ENCODE peak calls at places on chromosomes 16 and 17, in five cellular contexts. L is adrenal gland, W is heart left ventricle, C is sigmoid colon, Z is K562. J is an unnamed sample.

GRCh38 chr17:63534078-63534570 is 11.0 kb downstream of the KCNH6 start:
- DNase-seq in L (no peak), W (no peak), C (no peak), Z (no peak), J (no peak)

GRCh38 chr17:42112552-42113176 is at the start of gene DHX58:
- DNase-seq in L (peak; percentile 89), W (peak; percentile 71), C (peak; percentile 91), Z (peak; percentile 71), J (peak; percentile 95)

GRCh38 chr17:75601057-75601987 is 13.7 kb downstream of the MYO15B start:
- DNase-seq in L (peak; percentile 77), W (no peak), C (peak; percentile 64), Z (peak; percentile 85), J (peak; percentile 88)

GRCh38 chr16:1976951-1977874 is 4.1 kb downstream of the NOXO1 start:
- DNase-seq in L (no peak), W (no peak), C (no peak), Z (no peak), J (no peak)

GRCh38 chr17:56812971-56813388 is 20.7 kb downstream of the C17orf67 start:
- DNase-seq in L (no peak), W (no peak), C (no peak), Z (no peak), J (no peak)

GRCh38 chr16:84582958-84583516 is 34.8 kb downstream of the COTL1 start:
- DNase-seq in L (peak; percentile 35), W (peak; percentile 21), C (no peak), Z (no peak), J (peak; percentile 67)

GRCh38 chr16:58732545-58733247 is 1.4 kb downstream of the GOT2 start:
- DNase-seq in L (no peak), W (no peak), C (no peak), Z (no peak), J (peak; percentile 34)

GRCh38 chr16:47920709-47921108 is 235.1 kb downstream of the ABCC12 start:
- DNase-seq in L (no peak), W (no peak), C (no peak), Z (no peak), J (no peak)

GRCh38 chr16:21037736-21038135 is 112.9 kb downstream of the DNAH3 start:
- DNase-seq in L (no peak), W (no peak), C (no peak), Z (no peak), J (no peak)

GRCh38 chr16:19488213-19488640 is 33.7 kb downstream of the GDE1 start:
- DNase-seq in L (no peak), W (no peak), C (no peak), Z (peak; percentile 78), J (no peak)

GRCh38 chr17:82327289-82327688 is 6.3 kb downstream of the SECTM1 start:
- DNase-seq in L (no peak), W (no peak), C (no peak), Z (no peak), J (no peak)

GRCh38 chr16:58494981-58495860 is 4.7 kb upstream of the NDRG4 start:
- DNase-seq in L (peak; percentile 91), W (peak; percentile 91), C (peak; percentile 83), Z (peak; percentile 92), J (peak; percentile 92)

GRCh38 chr16:10609410-10609774 is 29.0 kb upstream of the EMP2 start:
- DNase-seq in L (no peak), W (peak; percentile 34), C (no peak), Z (no peak), J (peak; percentile 49)

GRCh38 chr17:51398647-51399046 is 138.3 kb downstream of the UTP18 start:
- DNase-seq in L (no peak), W (no peak), C (no peak), Z (no peak), J (no peak)

GRCh38 chr17:76239538-76240274 is 587 bp downstream of the RNF157 start:
- DNase-seq in L (no peak), W (no peak), C (peak; percentile 53), Z (peak; percentile 44), J (no peak)

GRCh38 chr16:81843243-81843582 is 64.1 kb downstream of the PLCG2 start:
- DNase-seq in L (no peak), W (no peak), C (no peak), Z (no peak), J (no peak)

GRCh38 chr17:42806249-42806648 is 7.6 kb downstream of the CNTD1 start:
- DNase-seq in L (no peak), W (no peak), C (no peak), Z (no peak), J (no peak)

GRCh38 chr17:39679521-39680192 is 8.2 kb downstream of the PGAP3 start:
- DNase-seq in L (no peak), W (peak; percentile 73), C (no peak), Z (no peak), J (no peak)

GRCh38 chr17:57033296-57033695 is 51.8 kb upstream of the AKAP1 start:
- DNase-seq in L (no peak), W (no peak), C (no peak), Z (no peak), J (no peak)

GRCh38 chr17:16285646-16286008 is 67.6 kb downstream of the CENPV start:
- DNase-seq in L (no peak), W (no peak), C (no peak), Z (no peak), J (no peak)

GRCh38 chr17:16287563-16288027 is 65.7 kb downstream of the CENPV start:
- DNase-seq in L (peak; percentile 31), W (no peak), C (no peak), Z (peak; percentile 36), J (no peak)

GRCh38 chr17:16286947-16287562 is 66.2 kb downstream of the CENPV start:
- DNase-seq in L (no peak), W (peak; percentile 43), C (peak; percentile 65), Z (peak; percentile 25), J (no peak)

GRCh38 chr17:16283705-16284104 is 66.7 kb downstream of the PIGL start:
- DNase-seq in L (no peak), W (no peak), C (no peak), Z (no peak), J (no peak)

DNA sequence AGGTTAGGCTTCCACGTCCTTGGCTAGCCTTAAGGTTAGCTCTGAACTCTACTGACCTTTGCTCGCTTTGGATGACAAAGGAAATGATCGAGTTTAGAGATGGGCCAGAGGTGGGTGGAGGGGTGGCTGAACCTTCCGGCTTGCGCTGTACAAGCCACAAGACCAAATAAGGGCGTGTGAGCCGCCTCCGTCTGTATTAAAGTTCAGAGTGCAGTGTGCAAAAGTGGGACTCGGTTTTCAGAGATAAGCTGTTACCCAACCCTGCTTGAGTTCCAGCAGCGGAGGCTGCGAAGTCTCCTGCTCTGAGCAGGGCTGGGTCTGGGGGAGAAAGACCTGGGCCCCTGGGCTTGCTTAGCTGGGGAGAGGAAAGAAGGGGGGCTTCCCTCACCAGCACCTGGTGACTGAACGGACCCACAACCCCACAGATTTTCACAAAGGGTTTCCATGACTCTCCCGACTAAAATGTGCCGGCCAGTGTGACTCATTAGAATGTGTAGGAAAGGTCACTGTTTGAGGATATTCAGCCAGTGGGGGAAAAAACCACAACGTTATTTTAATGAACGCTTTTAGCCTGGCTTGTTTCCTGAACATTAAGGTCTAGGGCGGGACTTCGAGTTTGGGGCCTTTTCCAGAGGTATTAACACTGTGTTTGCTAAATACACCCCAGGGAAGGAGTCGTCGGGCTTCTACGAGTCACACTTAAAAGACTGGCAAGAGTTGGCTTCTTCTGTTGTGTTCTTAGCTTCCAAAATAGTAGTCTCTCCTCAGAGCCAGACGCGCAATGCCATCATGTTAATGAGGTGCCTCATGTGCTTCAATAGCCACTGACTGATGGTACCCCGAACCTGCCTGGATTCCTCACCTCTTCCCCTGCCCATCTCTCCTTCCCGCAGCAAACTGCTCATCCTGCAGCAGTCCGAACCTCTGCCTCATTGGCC is 67.0 kb downstream of the CENPV start:
- DNase-seq in L (peak; percentile 96), W (peak; percentile 89), C (peak; percentile 93), Z (peak; percentile 90), J (peak; percentile 71)
- TF ChIP-seq POLR2A in L (peak; percentile 71), W (peak; percentile 22), C (peak; percentile 76), Z (peak; percentile 87), J (no peak)

GRCh38 chr16:56199164-56199563 is 7.9 kb downstream of the GNAO1 start:
- DNase-seq in L (no peak), W (no peak), C (no peak), Z (no peak), J (no peak)
- TF ChIP-seq POLR2A in L (no peak), W (no peak), C (no peak), Z (no peak), J (no peak)

GRCh38 chr17:50055055-50055425 is 870 bp upstream of the ITGA3 start:
- DNase-seq in L (peak; percentile 47), W (no peak), C (no peak), Z (no peak), J (no peak)
- TF ChIP-seq POLR2A in L (no peak), W (no peak), C (peak; percentile 73), Z (no peak), J (peak; percentile 6)

GRCh38 chr17:28948342-28948741 is 3.0 kb downstream of the PHF12 start:
- DNase-seq in L (no peak), W (no peak), C (no peak), Z (no peak), J (no peak)

GRCh38 chr17:28948873-28949184 is 2.5 kb downstream of the PHF12 start:
- DNase-seq in L (no peak), W (no peak), C (no peak), Z (no peak), J (no peak)

GRCh38 chr17:28950752-28951427 is 428 bp downstream of the PHF12 start:
- DNase-seq in L (no peak), W (no peak), C (no peak), Z (no peak), J (no peak)

GRCh38 chr17:28950017-28950751 is 1.1 kb downstream of the PHF12 start:
- DNase-seq in L (peak; percentile 47), W (peak; percentile 64), C (peak; percentile 87), Z (peak; percentile 34), J (no peak)

GRCh38 chr17:28949185-28950016 is 1.9 kb downstream of the PHF12 start:
- DNase-seq in L (peak; percentile 65), W (peak; percentile 68), C (peak; percentile 85), Z (peak; percentile 37), J (no peak)
- TF ChIP-seq POLR2A in L (peak; percentile 43), W (no peak), C (no peak), Z (no peak), J (peak; percentile 24)

GRCh38 chr17:58219007-58219788 is at the start of gene MKS1:
- DNase-seq in L (peak; percentile 97), W (peak; percentile 95), C (peak; percentile 97), Z (peak; percentile 98), J (peak; percentile 99)
- TF ChIP-seq POLR2A in L (peak; percentile 65), W (peak; percentile 79), C (peak; percentile 17), Z (peak; percentile 91), J (peak; percentile 96)

DNA sequence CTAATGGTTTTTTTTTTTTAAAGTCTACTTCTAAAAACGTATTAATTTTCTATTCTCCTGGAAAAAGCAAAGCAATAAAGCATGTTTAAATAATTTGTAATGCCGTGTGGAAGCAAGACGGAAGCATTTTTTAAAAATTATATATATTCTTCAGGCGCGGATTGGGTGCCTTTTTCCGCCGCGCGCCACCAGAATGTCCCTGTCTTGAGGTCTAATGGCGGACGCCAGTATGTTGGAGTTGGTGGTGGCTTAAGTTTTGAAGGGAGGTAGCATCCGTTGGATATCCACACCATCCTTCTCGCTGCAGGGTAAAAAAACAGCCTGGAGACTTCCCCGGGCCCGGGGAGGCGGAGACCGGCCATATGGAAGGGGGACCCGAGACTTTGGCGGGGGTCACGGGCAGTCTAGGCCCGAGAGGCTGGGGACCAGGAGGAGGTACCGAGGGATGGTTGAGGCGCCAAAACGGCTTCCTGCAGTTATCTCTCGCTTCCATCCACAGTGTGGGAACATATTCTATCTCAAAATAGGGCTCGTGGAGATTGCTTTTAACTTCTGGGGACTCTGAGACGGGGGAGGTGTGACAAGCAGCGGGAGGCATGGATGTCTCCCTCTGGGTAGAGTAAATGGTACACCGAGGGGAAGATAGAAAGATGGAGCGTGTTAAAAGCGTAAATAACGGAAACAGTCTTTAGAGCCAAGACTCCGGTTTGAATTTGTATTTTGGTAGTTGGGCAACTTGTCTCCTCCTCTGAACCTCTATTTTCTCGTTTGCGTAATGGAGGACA is at the start of gene SF3B3:
- DNase-seq in L (peak; percentile 71), W (peak; percentile 77), C (peak; percentile 75), Z (peak; percentile 78), J (peak; percentile 35)
- TF ChIP-seq POLR2A in L (peak; percentile 41), W (peak; percentile 25), C (no peak), Z (peak; percentile 96), J (peak; percentile 50)